ENCODE peak calls at places on chromosomes 5 and 9, in six cellular contexts. R is GM23338, V is Peyer's patch, P is kidney, G is body of pancreas, K is sigmoid colon. L is an unnamed sample. For H3K4me1, the result is how much of the 10 kb centered on the place peaks cover.

GRCh38 chr9:17987174-17987573 is 408.3 kb downstream of the SH3GL2 start:
- DNase-seq in G (no peak), P (no peak), R (no peak), V (no peak), K (no peak), L (no peak)

GRCh38 chr9:1083325-1083913 is 33.3 kb downstream of the DMRT2 start:
- DNase-seq in V (no peak), P (peak), K (no peak), R (peak), G (peak), L (no peak)

GRCh38 chr9:111963995-111964394 is 67.4 kb downstream of the UGCG start:
- DNase-seq in G (no peak), R (no peak), V (no peak), K (no peak), P (no peak), L (no peak)

GRCh38 chr9:138006576-138007233 is 129.1 kb downstream of the CACNA1B start:
- DNase-seq in R (no peak), P (peak), V (no peak), G (no peak), K (peak), L (peak)

GRCh38 chr9:89880721-89881120 is 275.9 kb downstream of the GADD45G start:
- DNase-seq in V (no peak), P (no peak), K (peak), R (no peak), G (no peak), L (peak)

GRCh38 chr5:112757468-112758208 is 20.0 kb downstream of the APC start:
- DNase-seq in G (no peak), P (no peak), K (no peak), R (peak), V (no peak), L (no peak)

GRCh38 chr9:74777136-74777879 is 110.4 kb downstream of the TRPM6 start:
- DNase-seq in G (peak), V (peak), P (no peak), K (peak), R (peak), L (peak)

GRCh38 chr9:85521331-85522197 is 220.2 kb downstream of the AGTPBP1 start:
- DNase-seq in V (no peak), G (no peak), K (no peak), R (no peak), P (no peak), L (no peak)

GRCh38 chr5:116763987-116764866 is 189.6 kb upstream of the SEMA6A start:
- DNase-seq in V (no peak), K (no peak), G (no peak), P (no peak), R (no peak), L (no peak)

GRCh38 chr5:72093824-72094223 is 13.5 kb upstream of the MAP1B start:
- DNase-seq in K (no peak), P (no peak), G (no peak), R (no peak), V (no peak), L (no peak)

GRCh38 chr5:84374568-84374967 is 10.1 kb downstream of the EDIL3 start:
- DNase-seq in R (no peak), V (no peak), G (no peak), K (no peak), P (no peak), L (no peak)

GRCh38 chr9:107732781-107733529 is 243.4 kb upstream of the KLF4 start:
- DNase-seq in K (peak), G (peak), V (no peak), P (no peak), R (no peak), L (no peak)

GRCh38 chr5:109748545-109748944 is 58.8 kb downstream of the MAN2A1 start:
- DNase-seq in P (no peak), R (no peak), V (no peak), K (no peak), G (no peak), L (no peak)

GRCh38 chr5:172771439-172772111 is 580 bp upstream of the DUSP1 start:
- DNase-seq in V (no peak), R (no peak), P (no peak), K (no peak), G (peak), L (no peak)
- H3K4me1 ChIP-seq in V (under half), R (under half), P (under half), K (half or more), G (half or more), L (under half)

DNA sequence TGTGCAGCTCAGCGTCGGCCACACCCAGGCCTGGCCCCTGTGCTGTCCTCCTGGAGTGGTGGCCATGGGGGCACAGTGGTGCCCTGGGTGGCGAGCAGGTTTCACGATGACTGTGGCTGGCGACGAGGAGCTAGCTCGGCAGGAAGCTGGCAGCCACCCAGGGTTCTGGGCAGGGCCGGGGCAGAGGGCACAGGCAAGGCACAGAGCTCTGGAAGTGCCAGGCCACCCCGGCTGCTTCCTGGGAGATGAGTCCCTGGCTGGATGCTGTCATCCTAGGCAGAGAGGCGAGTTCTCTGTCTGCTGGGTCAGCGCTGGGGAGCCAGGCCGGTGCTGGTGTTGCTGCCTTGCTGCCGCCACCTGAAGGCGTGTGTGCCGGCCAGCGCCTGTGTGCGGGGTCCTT is 51.7 kb downstream of the RXRA start:
- DNase-seq in G (peak), V (peak), R (no peak), K (peak), P (peak), L (peak)
- H3K4me1 ChIP-seq in G (half or more), V (half or more), R (under half), K (half or more), P (half or more), L (half or more)

GRCh38 chr9:135700525-135700924 is 1.2 kb upstream of the SOHLH1 start:
- DNase-seq in P (no peak), G (no peak), K (no peak), V (no peak), R (no peak), L (no peak)
- H3K4me1 ChIP-seq in P (under half), G (under half), K (under half), V (under half), R (under half), L (under half)

GRCh38 chr5:170478306-170478705 is 25.5 kb upstream of the KCNIP1 start:
- DNase-seq in V (no peak), G (no peak), K (no peak), R (no peak), P (no peak), L (no peak)
- H3K4me1 ChIP-seq in V (under half), G (under half), K (under half), R (under half), P (under half), L (under half)

GRCh38 chr9:33818832-33819500 is 2.0 kb downstream of the UBE2R2 start:
- DNase-seq in V (no peak), P (no peak), R (no peak), G (no peak), K (no peak), L (no peak)
- H3K4me1 ChIP-seq in V (half or more), P (under half), R (under half), G (half or more), K (under half), L (under half)

DNA sequence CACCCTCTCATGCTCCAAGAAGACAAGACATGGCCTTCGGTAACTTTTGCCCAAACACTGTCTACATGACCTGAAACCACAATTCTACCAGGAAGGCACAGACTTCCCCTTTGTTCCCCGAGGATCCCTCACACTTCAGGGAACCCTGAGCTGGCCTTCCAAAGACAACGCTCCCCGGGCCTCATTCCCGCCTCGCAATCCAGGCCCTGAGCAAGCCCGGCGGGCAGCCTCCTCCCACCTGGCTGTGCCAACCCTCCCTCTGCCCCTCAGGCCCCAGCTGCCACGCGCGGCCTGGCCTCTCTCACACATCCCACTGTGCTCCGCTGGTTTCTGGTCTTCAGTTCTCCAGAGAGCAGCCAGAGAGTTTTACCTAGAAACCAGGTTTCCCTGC is 7.3 kb downstream of the QSOX2 start:
- DNase-seq in V (no peak), R (no peak), P (no peak), K (no peak), G (no peak), L (no peak)
- H3K4me1 ChIP-seq in V (under half), R (under half), P (under half), K (under half), G (half or more), L (under half)

DNA sequence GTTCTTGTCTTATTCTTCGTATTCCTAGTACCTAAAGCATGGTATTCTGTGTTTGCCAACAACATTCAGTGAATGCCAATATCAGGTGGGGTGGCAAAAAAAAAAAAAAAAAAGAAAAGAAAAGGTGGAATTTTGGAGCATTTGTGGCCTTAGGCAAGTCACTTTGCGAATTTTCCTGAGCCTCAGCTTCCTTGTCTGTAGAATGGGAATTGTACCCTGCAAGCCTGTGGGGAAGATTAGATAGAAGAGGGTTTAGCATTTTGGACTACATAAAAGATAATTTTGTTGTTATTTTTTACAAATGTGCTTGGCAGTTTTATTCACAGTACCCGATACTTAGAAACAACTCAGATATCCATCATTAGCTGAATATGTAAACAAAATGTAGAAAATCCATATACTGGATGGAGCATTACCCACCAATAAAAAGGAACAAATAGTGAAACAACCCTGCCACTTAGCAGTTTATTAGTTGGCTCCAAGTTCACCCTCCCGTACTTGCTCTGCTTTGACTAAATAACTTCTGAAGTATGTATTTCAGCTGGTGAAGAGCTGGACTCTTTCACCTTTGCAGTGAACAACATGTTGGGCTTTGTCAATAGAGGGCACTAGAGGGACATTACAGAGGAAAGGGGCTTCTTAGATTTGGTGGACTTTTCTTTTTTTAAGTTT is 13.6 kb downstream of the UBE2D2 start:
- DNase-seq in P (no peak), G (no peak), V (no peak), K (no peak), R (peak), L (no peak)
- H3K4me1 ChIP-seq in P (under half), G (under half), V (under half), K (under half), R (under half), L (half or more)

DNA sequence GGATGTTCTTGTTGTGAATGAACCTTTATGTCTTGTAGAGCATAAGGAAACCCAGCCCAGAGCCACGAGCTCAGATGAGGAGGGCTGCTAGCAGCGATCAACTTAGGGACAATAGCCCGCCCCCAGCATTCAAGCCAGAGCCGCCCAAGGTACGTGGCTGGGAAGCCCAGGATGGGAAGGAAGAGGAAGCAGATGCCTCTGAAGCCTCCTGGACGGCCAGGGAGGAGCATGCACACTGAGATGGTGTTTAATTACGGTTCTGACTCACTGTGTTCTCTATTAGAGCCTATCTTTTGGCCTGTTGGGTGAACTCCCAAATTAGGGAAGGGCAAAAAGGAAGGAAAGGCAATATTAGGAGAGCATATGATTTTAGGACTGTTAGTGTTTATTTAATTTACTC is 75.3 kb downstream of the TJP2 start:
- DNase-seq in G (no peak), V (no peak), K (no peak), R (no peak), P (no peak), L (no peak)
- H3K4me1 ChIP-seq in G (under half), V (under half), K (under half), R (under half), P (under half), L (under half)

GRCh38 chr5:75009559-75010230 is 42.7 kb downstream of the GCNT4 start:
- DNase-seq in G (no peak), P (no peak), K (no peak), V (no peak), R (no peak), L (no peak)

GRCh38 chr5:75005561-75005960 is 46.8 kb downstream of the GCNT4 start:
- DNase-seq in G (no peak), R (no peak), V (no peak), K (no peak), P (no peak), L (no peak)

GRCh38 chr5:75007537-75007847 is 44.9 kb downstream of the GCNT4 start:
- DNase-seq in K (no peak), G (no peak), P (no peak), V (no peak), R (peak), L (no peak)

GRCh38 chr5:75010838-75011237 is 41.5 kb downstream of the GCNT4 start:
- DNase-seq in G (no peak), K (no peak), R (no peak), V (no peak), P (no peak), L (no peak)

GRCh38 chr5:75006821-75007536 is 45.4 kb downstream of the GCNT4 start:
- DNase-seq in G (no peak), R (peak), V (no peak), K (no peak), P (no peak), L (no peak)
- H3K4me1 ChIP-seq in G (under half), R (under half), V (under half), K (under half), P (under half), L (under half)

L was measured in upper lobe of right lung.